ENCODE peak calls at places on chromosome 19, in four cellular contexts. S is PC-9, F is H1, E is psoas muscle. T is an unnamed sample. For H3K36me3, the result is how much of the 10 kb centered on the place peaks cover.

GRCh38 chr19:55095260-55096060 is 19.8 kb downstream of the EPS8L1 start:
- DNase-seq in F (no peak), E (no peak), S (no peak), T (no peak)

GRCh38 chr19:45477713-45478453 is 10.1 kb downstream of the FOSB start:
- DNase-seq in E (no peak), S (no peak), F (no peak), T (no peak)

GRCh38 chr19:29620931-29621351 is 14.9 kb downstream of the POP4 start:
- DNase-seq in S (no peak), E (peak), F (no peak), T (no peak)

GRCh38 chr19:55149078-55150003 is at the start of gene TNNT1:
- DNase-seq in F (no peak), E (peak), S (peak), T (no peak)

GRCh38 chr19:32767951-32768679 is 48.5 kb downstream of the TDRD12 start:
- DNase-seq in F (no peak), E (no peak), S (no peak), T (no peak)

GRCh38 chr19:30113182-30113581 is 171.1 kb downstream of the URI1 start:
- DNase-seq in F (no peak), S (no peak), E (no peak), T (no peak)

GRCh38 chr19:19460761-19461265 is 54.5 kb downstream of the TSSK6 start:
- DNase-seq in E (peak), F (no peak), S (no peak), T (peak)

GRCh38 chr19:8085606-8086464 is 33.3 kb downstream of the CCL25 start:
- DNase-seq in F (no peak), E (no peak), S (peak), T (peak)

GRCh38 chr19:35710784-35711723 is 6.7 kb downstream of the ZBTB32 start:
- DNase-seq in F (no peak), S (no peak), E (no peak), T (no peak)

GRCh38 chr19:19782783-19783182 is 38.8 kb downstream of the ZNF506 start:
- DNase-seq in F (no peak), E (no peak), S (no peak), T (no peak)

GRCh38 chr19:33796164-33797100 is at the start of gene KCTD15:
- DNase-seq in S (peak), E (peak), F (no peak), T (no peak)

GRCh38 chr19:50205681-50206138 is 2.3 kb downstream of the MYH14 start:
- DNase-seq in F (no peak), E (no peak), S (peak), T (peak)

GRCh38 chr19:8663920-8664670 is 33.7 kb downstream of the NFILZ start:
- DNase-seq in S (no peak), F (no peak), E (no peak), T (no peak)

GRCh38 chr19:12995596-12996541 is 594 bp downstream of the NFIX start:
- DNase-seq in E (peak), S (peak), F (no peak), T (no peak)

GRCh38 chr19:41811981-41812380 is 15.6 kb downstream of the CEACAM3 start:
- DNase-seq in E (no peak), S (no peak), F (no peak), T (no peak)

GRCh38 chr19:3528080-3528479 is 10.9 kb upstream of the TEKTIP1 start:
- DNase-seq in S (no peak), F (no peak), E (no peak), T (no peak)
- H3K36me3 ChIP-seq in S (under half), F (under half), E (under half), T (half or more)

DNA sequence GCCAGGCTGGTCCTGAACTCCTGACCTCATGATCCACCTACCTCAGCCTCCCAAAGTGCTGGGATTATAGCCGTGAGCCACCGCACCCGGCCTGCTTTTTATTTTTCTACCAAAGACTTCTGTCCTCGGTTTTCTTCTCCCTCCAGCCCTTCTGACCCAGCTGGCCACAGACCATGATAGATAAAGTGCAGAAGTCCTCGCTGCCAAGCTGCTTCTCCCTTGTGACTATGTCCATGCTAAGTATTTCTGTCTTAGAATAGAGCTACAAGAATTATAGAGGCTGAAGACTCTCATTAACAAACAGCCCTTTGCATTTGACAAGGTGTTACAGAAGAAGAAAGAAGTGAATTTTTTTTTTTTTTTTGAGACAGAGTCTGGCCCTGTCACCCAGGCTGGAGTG is 15.4 kb upstream of the MAP3K10 start:
- DNase-seq in S (no peak), E (no peak), F (no peak), T (no peak)
- H3K4me3 ChIP-seq in S (no peak), E (no peak), F (no peak), T (no peak)

DNA sequence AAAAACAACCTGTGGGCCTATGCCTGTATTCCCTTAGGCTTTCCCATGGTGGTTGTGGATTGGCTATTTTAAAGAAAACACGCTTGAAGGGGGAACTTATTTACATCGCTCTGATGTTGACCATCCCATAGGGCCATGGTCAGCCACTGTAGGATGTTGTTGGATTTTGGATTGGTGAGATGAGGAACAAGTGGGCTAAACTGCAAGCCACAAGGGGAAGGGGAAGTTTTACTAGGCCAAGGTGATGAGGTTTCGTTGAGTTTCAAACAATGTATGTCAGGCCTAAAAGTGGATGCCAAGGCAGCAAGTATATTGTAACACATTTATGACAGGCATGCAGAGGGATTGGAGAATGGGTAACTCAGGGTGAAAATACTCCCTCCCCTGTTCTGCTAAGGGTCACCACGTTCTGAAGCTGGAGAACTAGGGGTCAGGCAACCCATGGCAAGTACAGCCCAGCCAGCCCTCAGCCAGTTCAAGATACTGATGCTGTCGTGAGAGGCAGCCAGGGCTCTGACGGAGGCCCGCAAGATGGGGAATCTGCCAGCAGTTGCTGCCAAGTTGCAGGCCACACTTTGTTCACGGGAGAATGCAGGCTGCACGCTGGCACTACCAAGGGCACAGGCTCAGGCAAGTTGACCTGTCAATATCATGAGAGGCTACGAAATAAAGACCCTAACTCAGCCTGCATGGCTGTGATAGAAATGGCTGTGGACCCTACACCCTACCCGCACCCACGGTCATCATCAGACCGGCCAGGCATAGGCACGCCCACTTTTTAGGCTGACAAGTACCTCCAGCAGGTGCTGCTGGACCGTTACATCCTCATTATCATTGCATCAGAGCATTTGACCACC is 11.1 kb downstream of the IRGC start:
- DNase-seq in E (no peak), F (no peak), S (no peak), T (no peak)
- H3K27ac ChIP-seq in E (no peak), F (no peak), S (no peak), T (no peak)

GRCh38 chr19:2101417-2102335 is 5.0 kb downstream of the IZUMO4 start:
- DNase-seq in F (no peak), E (no peak), S (no peak), T (no peak)
- H3K36me3 ChIP-seq in F (under half), E (under half), S (under half), T (half or more)

DNA sequence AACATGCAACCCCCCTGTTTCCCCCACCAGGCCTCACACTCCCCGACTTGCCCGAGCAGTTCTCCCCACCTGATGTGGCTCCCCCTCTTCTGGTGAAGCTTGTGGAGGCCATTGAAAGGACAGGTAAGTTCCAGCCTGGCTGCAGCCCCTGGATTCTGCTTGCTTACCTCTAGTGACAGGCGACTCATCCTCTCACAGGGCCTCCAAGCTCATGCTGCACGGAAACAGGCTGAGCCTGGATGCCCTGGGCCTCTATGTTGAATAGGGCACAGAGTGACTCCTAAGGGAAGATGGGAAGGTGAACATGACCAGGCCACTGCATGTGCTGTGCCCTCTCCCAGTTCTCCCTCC is 7.5 kb downstream of the PIK3R2 start:
- DNase-seq in S (no peak), E (no peak), F (no peak), T (no peak)
- H3K4me3 ChIP-seq in S (no peak), E (peak), F (no peak), T (no peak)

GRCh38 chr19:10919352-10920287 is 8.8 kb downstream of the YIPF2 start:
- DNase-seq in E (no peak), F (no peak), S (no peak), T (peak)

GRCh38 chr19:10921199-10921879 is 7.1 kb downstream of the YIPF2 start:
- DNase-seq in S (no peak), E (no peak), F (no peak), T (no peak)

GRCh38 chr19:10921909-10922637 is 6.4 kb downstream of the YIPF2 start:
- DNase-seq in S (no peak), F (no peak), E (peak), T (no peak)

GRCh38 chr19:10920288-10920655 is 8.2 kb downstream of the YIPF2 start:
- DNase-seq in F (no peak), S (no peak), E (no peak), T (no peak)

GRCh38 chr19:10920781-10921180 is 7.7 kb downstream of the YIPF2 start:
- DNase-seq in E (no peak), S (no peak), F (no peak), T (no peak)
- H3K27ac ChIP-seq in E (peak), S (no peak), F (no peak), T (no peak)

GRCh38 chr19:5896365-5897076 is 7.1 kb downstream of the NDUFA11 start:
- DNase-seq in E (no peak), S (no peak), F (no peak), T (no peak)
- H3K36me3 ChIP-seq in E (under half), S (under half), F (under half), T (under half)